ENCODE peak calls at places on chromosome X, in eight cellular contexts. Q, S, B, Y, G, F, U and X are unnamed samples.

GRCh38 chrX:20032201-20032600 is 41.3 kb upstream of the BCLAF3 start:
- DNase-seq in Q (no peak), S (no peak), B (no peak), Y (no peak), G (no peak), F (no peak), U (no peak), X (no peak)

GRCh38 chrX:81257817-81258216 is 55.9 kb downstream of the SH3BGRL start:
- DNase-seq in Q (no peak), S (no peak), B (no peak), Y (no peak), G (no peak), F (no peak), U (no peak), X (no peak)

GRCh38 chrX:64186974-64187761 is 18.3 kb downstream of the AMER1 start:
- DNase-seq in Q (no peak), S (no peak), B (no peak), Y (no peak), G (no peak), F (no peak), U (no peak), X (no peak)

GRCh38 chrX:105872921-105873320 is 50.6 kb downstream of the NRK start:
- DNase-seq in Q (no peak), S (no peak), B (no peak), Y (no peak), G (peak), F (no peak), U (peak), X (no peak)

GRCh38 chrX:106621836-106622235 is 10.1 kb downstream of the RADX start:
- DNase-seq in Q (no peak), S (no peak), B (no peak), Y (no peak), G (no peak), F (no peak), U (no peak), X (no peak)

GRCh38 chrX:13411496-13412207 is 91.8 kb upstream of the ATXN3L start:
- DNase-seq in Q (no peak), S (no peak), B (no peak), Y (no peak), G (no peak), F (no peak), U (no peak), X (no peak)

GRCh38 chrX:66717926-66718325 is 79.0 kb upstream of the EDA2R start:
- DNase-seq in Q (no peak), S (no peak), B (no peak), Y (no peak), G (no peak), F (no peak), U (no peak), X (no peak)

GRCh38 chrX:154372612-154373022 is 1.8 kb downstream of the FLNA start:
- DNase-seq in Q (no peak), S (peak), B (no peak), Y (no peak), G (no peak), F (no peak), U (peak), X (no peak)

GRCh38 chrX:118720058-118720707 is 7.2 kb upstream of the IL13RA1 start:
- DNase-seq in Q (no peak), S (no peak), B (no peak), Y (no peak), G (no peak), F (no peak), U (no peak), X (no peak)

GRCh38 chrX:130110379-130111219 is at the start of gene ELF4:
- DNase-seq in Q (peak), S (peak), B (no peak), Y (peak), G (no peak), F (peak), U (peak), X (no peak)

GRCh38 chrX:123807825-123808416 is 51.9 kb upstream of the XIAP start:
- DNase-seq in Q (no peak), S (peak), B (no peak), Y (no peak), G (no peak), F (no peak), U (no peak), X (no peak)

GRCh38 chrX:38804481-38805293 is 3.4 kb downstream of the MID1IP1 start:
- DNase-seq in Q (no peak), S (no peak), B (no peak), Y (peak), G (peak), F (peak), U (peak), X (no peak)

GRCh38 chrX:154734101-154734781 is 16.6 kb downstream of the GAB3 start:
- DNase-seq in Q (no peak), S (peak), B (no peak), Y (peak), G (no peak), F (peak), U (peak), X (no peak)

GRCh38 chrX:134013092-134013497 is 27.7 kb upstream of the GPC3 start:
- DNase-seq in Q (no peak), S (no peak), B (no peak), Y (no peak), G (no peak), F (peak), U (peak), X (no peak)

GRCh38 chrX:45849261-45849660 is 648.6 kb upstream of the DIPK2B start:
- DNase-seq in Q (no peak), S (peak), B (peak), Y (no peak), G (no peak), F (no peak), U (peak), X (no peak)

GRCh38 chrX:56932106-56932505 is 63.2 kb downstream of the SPIN3 start:
- DNase-seq in Q (no peak), S (no peak), B (no peak), Y (no peak), G (no peak), F (no peak), U (no peak), X (no peak)

GRCh38 chrX:129782015-129782495 is 2.3 kb downstream of the SASH3 start:
- DNase-seq in Q (no peak), S (no peak), B (no peak), Y (no peak), G (no peak), F (no peak), U (no peak), X (no peak)

GRCh38 chrX:80810365-80810978 is 795 bp upstream of the BRWD3 start:
- DNase-seq in Q (no peak), S (no peak), B (no peak), Y (no peak), G (no peak), F (no peak), U (peak), X (no peak)

GRCh38 chrX:107654778-107655761 is 26.8 kb downstream of the PRPS1 start:
- DNase-seq in Q (no peak), S (peak), B (peak), Y (peak), G (peak), F (peak), U (peak), X (peak)

DNA sequence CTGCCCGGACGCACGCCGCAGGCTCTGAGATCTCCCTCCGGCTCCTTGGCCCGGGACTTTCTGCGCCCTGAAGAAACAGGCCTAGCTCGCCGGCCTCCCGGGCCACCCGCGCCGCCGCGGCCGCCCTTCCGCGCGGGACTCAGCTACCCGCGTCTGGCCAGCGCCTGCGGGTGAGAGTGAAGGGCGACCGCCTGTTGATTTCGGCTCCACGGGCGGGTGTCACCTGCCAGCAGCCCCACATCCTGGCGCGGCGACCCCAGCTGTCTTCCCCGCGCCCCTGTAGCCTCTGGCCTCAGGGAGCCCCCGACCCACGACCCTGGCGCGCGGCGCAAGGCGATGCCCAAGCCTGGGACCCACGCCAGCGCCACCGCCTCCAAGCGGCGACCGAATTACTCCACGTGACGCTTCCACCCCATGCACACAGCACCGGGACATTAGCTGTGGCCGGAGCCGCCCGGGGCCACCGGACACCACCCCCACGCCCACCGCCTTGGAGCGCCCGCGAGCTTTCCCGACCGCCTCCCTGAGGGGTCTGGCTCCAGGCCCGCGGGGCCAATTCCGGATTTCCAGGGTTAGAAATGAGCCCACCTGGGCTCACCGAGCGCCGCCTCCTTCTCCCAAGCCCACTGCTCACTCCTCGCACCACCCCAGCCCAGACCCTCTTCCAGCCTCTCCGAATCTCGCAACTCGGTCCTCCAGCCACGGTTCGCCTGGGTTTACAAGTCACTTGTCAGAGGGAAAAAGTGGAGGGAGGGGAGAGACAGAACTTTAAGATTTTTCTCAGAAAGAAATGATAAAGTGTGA is 10.2 kb downstream of the ARX start:
- DNase-seq in Q (no peak), S (no peak), B (no peak), Y (no peak), G (peak), F (no peak), U (no peak), X (no peak)
- H3K4me3 ChIP-seq in Q (no peak), S (peak), B (no peak), Y (no peak), G (peak), F (no peak), U (no peak), X (no peak)

GRCh38 chrX:102599084-102599949 is at the start of gene ARMCX5:
- DNase-seq in Q (peak), S (peak), B (peak), Y (peak), G (peak), F (peak), U (peak), X (peak)
- TF ChIP-seq POLR2A in Q (no peak), S (peak), B (peak), Y (peak), G (peak), F (peak), U (no peak), X (no peak)

GRCh38 chrX:261167-261857 is 19.9 kb upstream of the PLCXD1 start:
- DNase-seq in Q (no peak), S (peak), B (no peak), Y (no peak), G (no peak), F (no peak), U (no peak), X (peak)
- TF ChIP-seq CTCF in Q (no peak), S (no peak), B (no peak), Y (no peak), G (no peak), F (no peak), U (no peak), X (no peak)

DNA sequence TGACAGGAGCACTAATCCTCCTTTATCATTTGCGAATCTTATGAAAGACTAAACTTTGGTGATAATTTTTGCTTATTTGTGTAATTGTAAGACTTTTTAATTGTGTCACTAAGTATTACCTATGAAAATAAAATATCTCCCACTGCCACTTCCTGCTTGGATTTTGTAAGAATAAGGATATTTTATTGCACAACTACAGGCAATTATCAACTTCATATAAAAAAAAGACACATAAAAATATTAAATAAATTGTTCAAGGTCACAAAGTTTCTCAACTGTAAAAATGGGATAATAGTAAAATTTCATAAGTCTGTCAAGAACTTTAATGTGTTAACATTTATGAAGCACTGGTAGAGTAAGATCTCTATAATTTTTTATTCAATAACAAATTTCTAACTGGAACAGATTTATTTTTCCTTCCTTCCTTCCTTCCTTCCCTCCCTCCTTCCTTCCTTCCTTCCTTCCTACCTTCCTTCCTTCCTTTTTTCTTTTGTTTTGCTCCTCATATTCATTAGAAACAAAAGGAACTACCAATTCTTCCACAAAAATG is 527.6 kb upstream of the FAM47C start:
- DNase-seq in Q (no peak), S (no peak), B (no peak), Y (no peak), G (no peak), F (no peak), U (no peak), X (no peak)
- H3K4me3 ChIP-seq in Q (no peak), S (no peak), B (no peak), Y (no peak), G (no peak), F (no peak), U (no peak), X (no peak)

GRCh38 chrX:23727206-23727605 is 15.9 kb downstream of the ACOT9 start:
- DNase-seq in Q (no peak), S (no peak), B (no peak), Y (no peak), G (no peak), F (no peak), U (peak), X (no peak)

GRCh38 chrX:23720117-23720677 is 22.9 kb downstream of the ACOT9 start:
- DNase-seq in Q (no peak), S (no peak), B (no peak), Y (no peak), G (no peak), F (no peak), U (no peak), X (no peak)

GRCh38 chrX:23729214-23729613 is 13.9 kb downstream of the ACOT9 start:
- DNase-seq in Q (no peak), S (no peak), B (no peak), Y (no peak), G (no peak), F (no peak), U (no peak), X (no peak)

GRCh38 chrX:23726196-23726595 is 16.9 kb downstream of the ACOT9 start:
- DNase-seq in Q (no peak), S (no peak), B (no peak), Y (no peak), G (no peak), F (no peak), U (peak), X (no peak)
- TF ChIP-seq POLR2A in Q (no peak), S (no peak), B (no peak), Y (no peak), G (no peak), F (no peak), U (no peak), X (no peak)

GRCh38 chrX:95760356-95760755 is 924.3 kb upstream of the DIAPH2 start:
- DNase-seq in Q (no peak), S (no peak), B (no peak), Y (no peak), G (no peak), F (no peak), U (peak), X (no peak)

GRCh38 chrX:95764972-95765451 is 919.6 kb upstream of the DIAPH2 start:
- DNase-seq in Q (no peak), S (peak), B (no peak), Y (no peak), G (no peak), F (no peak), U (peak), X (no peak)

GRCh38 chrX:95762716-95763115 is 921.9 kb upstream of the DIAPH2 start:
- DNase-seq in Q (no peak), S (no peak), B (no peak), Y (no peak), G (no peak), F (no peak), U (peak), X (no peak)
- TF ChIP-seq CTCF in Q (no peak), S (no peak), B (no peak), Y (no peak), G (no peak), F (no peak), U (peak), X (no peak)

GRCh38 chrX:49880668-49881067 is 1.4 kb downstream of the USP27X start:
- DNase-seq in Q (no peak), S (no peak), B (no peak), Y (no peak), G (no peak), F (no peak), U (no peak), X (no peak)
- H3K4me3 ChIP-seq in Q (no peak), S (no peak), B (no peak), Y (no peak), G (no peak), F (no peak), U (no peak), X (no peak)